ENCODE peak calls at places on chromosomes 7 and 10, in six cellular contexts. R is SK-N-SH, L is aorta, C is GM23338, X is fibroblast of lung, I is mammary epithelial cell. Q is an unnamed sample.
A peak's percentile ranks its signal among the peaks of the same experiment; 100 is the strongest.

GRCh38 chr10:30464675-30465074 is 30.7 kb downstream of the MAP3K8 start:
- DNase-seq in R (no peak), L (no peak), C (no peak), X (no peak), I (no peak), Q (no peak)

GRCh38 chr10:94500063-94500462 is 45.5 kb upstream of the HELLS start:
- DNase-seq in R (peak; percentile 15), L (no peak), C (peak; percentile 36), X (no peak), I (no peak), Q (no peak)

GRCh38 chr10:129622736-129623135 is 155.7 kb downstream of the MGMT start:
- DNase-seq in R (no peak), L (no peak), C (peak; percentile 16), X (peak; percentile 69), I (no peak), Q (no peak)

GRCh38 chr7:157339777-157340677 is 3.2 kb downstream of the DNAJB6 start:
- DNase-seq in R (peak; percentile 88), L (no peak), C (peak; percentile 78), X (peak; percentile 56), I (peak; percentile 65), Q (peak; percentile 77)

GRCh38 chr10:119025776-119026175 is 3.7 kb upstream of the NANOS1 start:
- DNase-seq in R (no peak), L (no peak), C (no peak), X (no peak), I (no peak), Q (no peak)

GRCh38 chr10:111481271-111482073 is 404.6 kb downstream of the ADRA2A start:
- DNase-seq in R (no peak), L (no peak), C (no peak), X (peak; percentile 54), I (peak; percentile 58), Q (no peak)

GRCh38 chr7:154906736-154907355 is 96.1 kb downstream of the PAXIP1 start:
- DNase-seq in R (no peak), L (peak; percentile 70), C (no peak), X (no peak), I (no peak), Q (no peak)

GRCh38 chr7:107614425-107614824 is 34.4 kb downstream of the BCAP29 start:
- DNase-seq in R (no peak), L (no peak), C (no peak), X (peak; percentile 81), I (peak; percentile 79), Q (no peak)

GRCh38 chr10:86663046-86663345 is 5.3 kb upstream of the LDB3 start:
- DNase-seq in R (no peak), L (peak; percentile 68), C (no peak), X (no peak), I (no peak), Q (no peak)

GRCh38 chr10:132464256-132465192 is 67.5 kb downstream of the PWWP2B start:
- DNase-seq in R (no peak), L (peak; percentile 94), C (no peak), X (no peak), I (no peak), Q (peak; percentile 94)

GRCh38 chr7:129343099-129343700 is 91.0 kb upstream of the STRIP2 start:
- DNase-seq in R (peak; percentile 64), L (no peak), C (peak; percentile 30), X (peak; percentile 39), I (peak; percentile 36), Q (no peak)

GRCh38 chr10:125160856-125161569 is 650 bp upstream of the CTBP2 start:
- DNase-seq in R (peak; percentile 93), L (peak; percentile 91), C (peak; percentile 90), X (peak; percentile 89), I (peak; percentile 80), Q (peak; percentile 83)

GRCh38 chr7:149707448-149707886 is 65.9 kb downstream of the ZNF467 start:
- DNase-seq in R (no peak), L (no peak), C (no peak), X (no peak), I (peak; percentile 40), Q (no peak)

GRCh38 chr10:100520811-100521210 is 1.1 kb upstream of the SEC31B start:
- DNase-seq in R (no peak), L (no peak), C (no peak), X (peak; percentile 71), I (peak; percentile 81), Q (no peak)

GRCh38 chr7:15686209-15686956 is at the start of gene MEOX2:
- DNase-seq in R (peak; percentile 26), L (peak; percentile 91), C (peak; percentile 63), X (peak; percentile 31), I (no peak), Q (peak; percentile 85)

GRCh38 chr10:60208676-60209269 is 180.9 kb downstream of the ANK3 start:
- DNase-seq in R (peak; percentile 22), L (no peak), C (peak; percentile 83), X (peak; percentile 35), I (peak; percentile 21), Q (no peak)

GRCh38 chr10:78787095-78787494 is 281.7 kb upstream of the ZMIZ1 start:
- DNase-seq in R (peak; percentile 58), L (no peak), C (no peak), X (peak; percentile 5), I (no peak), Q (no peak)

GRCh38 chr10:79487296-79488194 is 24.8 kb upstream of the EIF5AL1 start:
- DNase-seq in R (peak; percentile 77), L (peak; percentile 81), C (peak; percentile 94), X (peak; percentile 69), I (peak; percentile 23), Q (peak; percentile 68)

GRCh38 chr7:134175724-134176350 is 48.7 kb downstream of the LRGUK start:
- DNase-seq in R (no peak), L (no peak), C (no peak), X (no peak), I (no peak), Q (no peak)

GRCh38 chr10:120110196-120110595 is 217.7 kb downstream of the SEC23IP start:
- DNase-seq in R (no peak), L (no peak), C (no peak), X (no peak), I (peak; percentile 1), Q (no peak)

GRCh38 chr7:66641526-66641871 is 12.8 kb downstream of the KCTD7 start:
- DNase-seq in R (no peak), L (no peak), C (no peak), X (no peak), I (no peak), Q (no peak)

GRCh38 chr10:80260295-80261243 is 28.9 kb downstream of the MAT1A start:
- DNase-seq in R (peak; percentile 74), L (no peak), C (peak; percentile 78), X (no peak), I (peak; percentile 20), Q (no peak)

GRCh38 chr7:156479596-156479995 is 161.0 kb upstream of the RNF32 start:
- DNase-seq in R (no peak), L (no peak), C (no peak), X (no peak), I (no peak), Q (peak; percentile 21)

GRCh38 chr7:100516135-100516812 is 22.7 kb upstream of the AGFG2 start:
- DNase-seq in R (peak; percentile 79), L (no peak), C (peak; percentile 25), X (peak; percentile 97), I (peak; percentile 81), Q (peak; percentile 60)

GRCh38 chr7:74275401-74275881 is 13.8 kb upstream of the CLIP2 start:
- DNase-seq in R (peak; percentile 77), L (no peak), C (peak; percentile 82), X (no peak), I (no peak), Q (no peak)

GRCh38 chr10:133274751-133275682 is 1.7 kb downstream of the ADAM8 start:
- DNase-seq in R (no peak), L (no peak), C (no peak), X (peak; percentile 16), I (peak; percentile 87), Q (no peak)

GRCh38 chr7:44891372-44891771 is 6.0 kb upstream of the PURB start:
- DNase-seq in R (no peak), L (no peak), C (no peak), X (no peak), I (no peak), Q (no peak)

GRCh38 chr10:7312179-7312857 is 98.5 kb downstream of the SFMBT2 start:
- DNase-seq in R (peak; percentile 26), L (no peak), C (no peak), X (peak; percentile 33), I (no peak), Q (no peak)

DNA sequence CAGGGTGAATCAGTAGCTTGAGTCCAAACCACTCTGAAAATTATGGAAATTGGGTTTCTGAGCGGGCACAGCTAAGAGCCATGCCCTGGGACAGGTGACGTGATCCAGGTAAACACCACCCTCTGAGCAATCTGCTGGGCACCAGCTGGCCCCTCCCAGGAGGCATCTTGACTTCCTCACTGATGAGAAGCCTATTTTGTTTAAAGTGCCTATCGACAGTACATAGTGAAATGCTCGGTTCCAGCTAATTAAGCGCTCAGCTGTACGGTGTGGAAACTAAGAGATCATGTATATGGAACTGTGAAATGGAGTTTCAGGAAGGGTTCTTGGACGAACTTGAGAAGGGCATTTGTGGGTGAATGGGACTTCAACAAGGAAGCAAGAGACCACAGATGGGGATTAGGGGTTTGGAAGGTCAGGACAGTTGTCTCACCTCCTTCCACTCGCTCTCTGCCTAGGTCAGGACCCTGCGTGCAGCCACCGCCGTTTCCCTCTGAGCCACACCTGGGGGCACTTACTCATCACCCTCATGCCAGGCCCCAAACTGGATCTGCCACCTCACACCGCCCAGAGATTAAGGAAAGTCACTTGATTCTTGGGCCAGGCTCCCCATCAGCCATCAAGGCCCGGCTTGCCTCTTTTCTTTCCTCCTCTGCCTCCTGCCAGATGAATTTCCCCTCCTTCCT is 3.2 kb downstream of the ITPRIP start:
- DNase-seq in R (no peak), L (no peak), C (no peak), X (no peak), I (peak; percentile 33), Q (peak; percentile 57)
- H3K4me1 ChIP-seq in R (peaks cover 38% of the 10 kb centered on the region), L (peaks cover 2% of the 10 kb centered on the region), C (peaks cover 82% of the 10 kb centered on the region), X (peaks cover 45% of the 10 kb centered on the region), I (peaks cover 61% of the 10 kb centered on the region), Q (no peaks in the 10 kb centered on the region)

GRCh38 chr7:131096267-131096927 is 231.3 kb upstream of the MKLN1 start:
- DNase-seq in R (no peak), L (no peak), C (no peak), X (no peak), I (no peak), Q (no peak)
- H3K4me1 ChIP-seq in R (no peaks in the 10 kb centered on the region), L (peaks cover 3% of the 10 kb centered on the region), C (peaks cover 48% of the 10 kb centered on the region), X (peaks cover 9% of the 10 kb centered on the region), I (no peaks in the 10 kb centered on the region), Q (no peaks in the 10 kb centered on the region)

DNA sequence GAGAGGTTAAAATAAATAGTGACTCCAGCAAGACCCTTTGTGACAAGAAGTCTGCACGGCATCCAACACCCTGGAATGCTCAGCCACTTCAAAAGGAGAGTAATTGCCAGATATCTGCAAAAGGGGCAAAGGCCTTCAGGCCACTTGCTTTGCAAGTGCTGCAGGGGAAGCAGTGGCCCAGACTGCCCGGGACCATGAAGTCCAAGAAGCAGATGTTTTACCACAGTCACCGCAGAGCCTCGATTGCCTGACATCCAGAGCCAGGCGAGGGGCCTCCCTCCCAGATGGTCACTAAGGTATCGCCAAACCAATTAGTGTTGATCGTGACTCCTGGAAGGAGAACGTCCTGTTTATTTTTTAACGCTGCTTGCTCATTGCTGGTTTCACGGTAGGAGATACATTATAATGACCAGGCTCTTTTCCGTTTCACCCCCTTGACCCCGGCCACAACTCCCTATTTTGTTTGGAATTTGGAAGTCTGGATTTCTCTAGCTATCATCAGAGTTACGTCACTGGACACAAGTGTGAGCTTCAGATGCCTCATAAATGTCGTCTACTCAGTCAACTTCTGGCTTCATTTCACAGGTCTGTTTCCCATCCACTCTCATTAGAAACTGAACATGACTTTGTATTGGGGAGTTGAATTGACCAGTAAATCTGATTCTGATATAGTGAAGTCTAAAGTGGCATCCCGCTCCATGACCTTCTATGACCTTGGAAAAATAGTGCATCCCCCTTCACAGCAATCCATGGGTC is 276.2 kb downstream of the WDR11 start:
- DNase-seq in R (no peak), L (no peak), C (no peak), X (no peak), I (no peak), Q (no peak)
- H3K4me1 ChIP-seq in R (no peaks in the 10 kb centered on the region), L (no peaks in the 10 kb centered on the region), C (no peaks in the 10 kb centered on the region), X (no peaks in the 10 kb centered on the region), I (no peaks in the 10 kb centered on the region), Q (no peaks in the 10 kb centered on the region)

GRCh38 chr10:88317099-88317498 is 266.0 kb downstream of the RNLS start:
- DNase-seq in R (no peak), L (no peak), C (no peak), X (no peak), I (no peak), Q (no peak)
- H3K4me1 ChIP-seq in R (no peaks in the 10 kb centered on the region), L (no peaks in the 10 kb centered on the region), C (no peaks in the 10 kb centered on the region), X (no peaks in the 10 kb centered on the region), I (no peaks in the 10 kb centered on the region), Q (no peaks in the 10 kb centered on the region)

Q was measured in right atrium auricular region.